ENCODE peak calls at places on chromosome 10, in six cellular contexts. One of them, this sample, is unnamed.

GRCh38 chr10:23976285-23976684 is 232.7 kb upstream of the KIAA1217 start:
- DNase-seq in stromal cell of bone marrow: no peak
- DNase-seq in COR-L47: no peak
- DNase-seq in RPMI7951: no peak
- DNase-seq in left ventricle myocardium inferior: no peak
- DNase-seq in iris pigment epithelial cell: no peak
- DNase-seq in this sample: no peak

GRCh38 chr10:72819053-72819452 is 74.5 kb upstream of the OIT3 start:
- DNase-seq in RPMI7951: no peak
- DNase-seq in COR-L47: no peak
- DNase-seq in left ventricle myocardium inferior: no peak
- DNase-seq in iris pigment epithelial cell: no peak
- DNase-seq in stromal cell of bone marrow: no peak
- DNase-seq in this sample: no peak

GRCh38 chr10:5517546-5517945 is 7.2 kb upstream of the CALML3 start:
- DNase-seq in left ventricle myocardium inferior: no peak
- DNase-seq in RPMI7951: no peak
- DNase-seq in iris pigment epithelial cell: no peak
- DNase-seq in COR-L47: no peak
- DNase-seq in stromal cell of bone marrow: no peak
- DNase-seq in this sample: no peak

GRCh38 chr10:36172574-36172973 is 530.5 kb upstream of the FZD8 start:
- DNase-seq in left ventricle myocardium inferior: no peak
- DNase-seq in COR-L47: no peak
- DNase-seq in iris pigment epithelial cell: peak; percentile 90
- DNase-seq in RPMI7951: peak; percentile 83
- DNase-seq in stromal cell of bone marrow: no peak
- DNase-seq in this sample: no peak

GRCh38 chr10:48523212-48523819 is 81.6 kb downstream of the ARHGAP22 start:
- DNase-seq in stromal cell of bone marrow: peak; percentile 93
- DNase-seq in RPMI7951: peak; percentile 93
- DNase-seq in COR-L47: no peak
- DNase-seq in left ventricle myocardium inferior: peak; percentile 51
- DNase-seq in iris pigment epithelial cell: peak; percentile 89
- DNase-seq in this sample: no peak

GRCh38 chr10:67722113-67722512 is 26.1 kb upstream of the CTNNA3 start:
- DNase-seq in stromal cell of bone marrow: no peak
- DNase-seq in RPMI7951: no peak
- DNase-seq in COR-L47: no peak
- DNase-seq in iris pigment epithelial cell: no peak
- DNase-seq in left ventricle myocardium inferior: no peak
- DNase-seq in this sample: no peak

GRCh38 chr10:79184141-79184625 is 115.4 kb downstream of the ZMIZ1 start:
- DNase-seq in left ventricle myocardium inferior: no peak
- DNase-seq in stromal cell of bone marrow: peak; percentile 58
- DNase-seq in COR-L47: peak; percentile 50
- DNase-seq in RPMI7951: peak; percentile 86
- DNase-seq in iris pigment epithelial cell: peak; percentile 78
- DNase-seq in this sample: no peak

GRCh38 chr10:132443605-132443997 is 46.6 kb downstream of the PWWP2B start:
- DNase-seq in left ventricle myocardium inferior: no peak
- DNase-seq in stromal cell of bone marrow: no peak
- DNase-seq in RPMI7951: peak; percentile 19
- DNase-seq in iris pigment epithelial cell: peak; percentile 52
- DNase-seq in COR-L47: no peak
- DNase-seq in this sample: no peak

GRCh38 chr10:131187274-131187673 is 124.2 kb downstream of the TCERG1L start:
- DNase-seq in iris pigment epithelial cell: no peak
- DNase-seq in COR-L47: no peak
- DNase-seq in left ventricle myocardium inferior: no peak
- DNase-seq in RPMI7951: no peak
- DNase-seq in stromal cell of bone marrow: no peak
- DNase-seq in this sample: no peak

GRCh38 chr10:117746541-117747195 is 204.1 kb downstream of the EMX2 start:
- DNase-seq in RPMI7951: no peak
- DNase-seq in COR-L47: no peak
- DNase-seq in iris pigment epithelial cell: no peak
- DNase-seq in stromal cell of bone marrow: no peak
- DNase-seq in left ventricle myocardium inferior: no peak
- DNase-seq in this sample: no peak

GRCh38 chr10:11177926-11178453 is 160.3 kb downstream of the CELF2 start:
- DNase-seq in left ventricle myocardium inferior: peak; percentile 34
- DNase-seq in COR-L47: no peak
- DNase-seq in stromal cell of bone marrow: no peak
- DNase-seq in iris pigment epithelial cell: no peak
- DNase-seq in RPMI7951: no peak
- DNase-seq in this sample: no peak

GRCh38 chr10:137606-138005 is 2.4 kb downstream of the ZMYND11 start:
- DNase-seq in stromal cell of bone marrow: peak; percentile 48
- DNase-seq in RPMI7951: peak; percentile 16
- DNase-seq in COR-L47: no peak
- DNase-seq in iris pigment epithelial cell: peak; percentile 72
- DNase-seq in left ventricle myocardium inferior: no peak
- DNase-seq in this sample: no peak

GRCh38 chr10:44064317-44064716 is 320.6 kb downstream of the CXCL12 start:
- DNase-seq in RPMI7951: no peak
- DNase-seq in stromal cell of bone marrow: no peak
- DNase-seq in left ventricle myocardium inferior: no peak
- DNase-seq in COR-L47: no peak
- DNase-seq in iris pigment epithelial cell: no peak
- DNase-seq in this sample: no peak

GRCh38 chr10:16909961-16910794 is 93.0 kb upstream of the RSU1 start:
- DNase-seq in COR-L47: no peak
- DNase-seq in iris pigment epithelial cell: peak; percentile 58
- DNase-seq in RPMI7951: no peak
- DNase-seq in left ventricle myocardium inferior: no peak
- DNase-seq in stromal cell of bone marrow: no peak
- DNase-seq in this sample: no peak

GRCh38 chr10:58457761-58458616 is 54.7 kb upstream of the BICC1 start:
- DNase-seq in iris pigment epithelial cell: peak; percentile 79
- DNase-seq in left ventricle myocardium inferior: peak; percentile 52
- DNase-seq in stromal cell of bone marrow: peak; percentile 91
- DNase-seq in RPMI7951: peak; percentile 62
- DNase-seq in COR-L47: no peak
- DNase-seq in this sample: peak; percentile 48

GRCh38 chr10:112663181-112663879 is 216.3 kb downstream of the VTI1A start:
- DNase-seq in RPMI7951: peak; percentile 33
- DNase-seq in COR-L47: no peak
- DNase-seq in stromal cell of bone marrow: peak; percentile 40
- DNase-seq in iris pigment epithelial cell: peak; percentile 85
- DNase-seq in left ventricle myocardium inferior: no peak
- DNase-seq in this sample: peak; percentile 14

GRCh38 chr10:29253096-29254029 is 35.5 kb upstream of the LYZL1 start:
- DNase-seq in left ventricle myocardium inferior: no peak
- DNase-seq in stromal cell of bone marrow: no peak
- DNase-seq in COR-L47: no peak
- DNase-seq in RPMI7951: peak; percentile 48
- DNase-seq in iris pigment epithelial cell: no peak
- DNase-seq in this sample: no peak

GRCh38 chr10:111455776-111456426 is 379.1 kb downstream of the ADRA2A start:
- DNase-seq in iris pigment epithelial cell: no peak
- DNase-seq in RPMI7951: no peak
- DNase-seq in stromal cell of bone marrow: no peak
- DNase-seq in left ventricle myocardium inferior: no peak
- DNase-seq in COR-L47: no peak
- DNase-seq in this sample: no peak

GRCh38 chr10:43138757-43139241 is 554 bp downstream of the CSGALNACT2 start:
- DNase-seq in stromal cell of bone marrow: no peak
- DNase-seq in left ventricle myocardium inferior: no peak
- DNase-seq in iris pigment epithelial cell: peak; percentile 68
- DNase-seq in COR-L47: no peak
- DNase-seq in RPMI7951: peak; percentile 43
- DNase-seq in this sample: peak; percentile 9

GRCh38 chr10:130748409-130749057 is 563.0 kb downstream of the TCERG1L start:
- DNase-seq in stromal cell of bone marrow: no peak
- DNase-seq in COR-L47: no peak
- DNase-seq in iris pigment epithelial cell: no peak
- DNase-seq in RPMI7951: no peak
- DNase-seq in left ventricle myocardium inferior: no peak
- DNase-seq in this sample: no peak

GRCh38 chr10:132627736-132628512 is 90.3 kb downstream of the INPP5A start:
- DNase-seq in COR-L47: no peak
- DNase-seq in RPMI7951: peak; percentile 77
- DNase-seq in left ventricle myocardium inferior: peak; percentile 52
- DNase-seq in stromal cell of bone marrow: no peak
- DNase-seq in iris pigment epithelial cell: peak; percentile 22
- DNase-seq in this sample: no peak